ENCODE peak calls at places on chromosomes 2 and 18, in six cellular contexts. J, F, G, C, X and A are unnamed samples.

GRCh38 chr2:168821577-168821976 is 19.1 kb downstream of the NOSTRIN start:
- DNase-seq in G (no peak), X (no peak), J (no peak), F (no peak), C (no peak), A (no peak)

GRCh38 chr2:71453404-71454220 is at the start of gene DYSF:
- DNase-seq in J (peak; percentile 37), F (peak; percentile 47), X (peak; percentile 91), C (peak; percentile 59), G (peak; percentile 17), A (peak; percentile 85)

GRCh38 chr2:33344230-33344629 is 132.2 kb upstream of the RASGRP3 start:
- DNase-seq in F (no peak), J (no peak), G (no peak), X (no peak), C (no peak), A (no peak)

GRCh38 chr2:18934886-18935285 is 345.5 kb upstream of the NT5C1B start:
- DNase-seq in G (peak; percentile 17), J (no peak), C (no peak), F (no peak), X (no peak), A (no peak)

GRCh38 chr2:110960281-110960680 is 160.4 kb upstream of the BCL2L11 start:
- DNase-seq in F (no peak), G (no peak), C (no peak), X (no peak), J (no peak), A (no peak)

GRCh38 chr18:80132196-80132812 is 23.2 kb downstream of the ADNP2 start:
- DNase-seq in C (no peak), F (no peak), X (no peak), G (no peak), J (no peak), A (no peak)

GRCh38 chr2:104109356-104109755 is 744.6 kb upstream of the POU3F3 start:
- DNase-seq in J (no peak), C (no peak), F (no peak), X (no peak), G (no peak), A (no peak)

GRCh38 chr2:28063492-28063962 is 173.0 kb downstream of the BABAM2 start:
- DNase-seq in J (no peak), G (no peak), X (no peak), F (no peak), C (no peak), A (no peak)

GRCh38 chr18:41751652-41752051 is 203.4 kb upstream of the PIK3C3 start:
- DNase-seq in X (no peak), F (no peak), J (no peak), C (no peak), G (no peak), A (no peak)

GRCh38 chr2:166563894-166564293 is 69.8 kb upstream of the SCN7A start:
- DNase-seq in J (no peak), X (no peak), G (no peak), C (no peak), F (no peak), A (no peak)

GRCh38 chr18:49884465-49884864 is 71.1 kb upstream of the ACAA2 start:
- DNase-seq in X (no peak), F (no peak), J (no peak), C (no peak), G (no peak), A (no peak)

GRCh38 chr2:33275689-33276444 is 200.6 kb upstream of the RASGRP3 start:
- DNase-seq in X (peak; percentile 19), C (no peak), J (peak; percentile 97), G (peak; percentile 96), F (no peak), A (no peak)

GRCh38 chr2:70124983-70125480 is 37.8 kb downstream of the PCBP1 start:
- DNase-seq in F (no peak), C (no peak), G (peak; percentile 31), J (peak; percentile 72), X (peak; percentile 66), A (peak; percentile 66)

GRCh38 chr2:15058015-15058414 is 425.5 kb downstream of the LRATD1 start:
- DNase-seq in F (no peak), C (no peak), X (peak; percentile 32), J (no peak), G (no peak), A (no peak)

GRCh38 chr18:49016648-49017539 is 66.1 kb upstream of the SMAD7 start:
- DNase-seq in G (peak; percentile 83), X (peak; percentile 81), F (peak; percentile 67), J (peak; percentile 90), C (peak; percentile 40), A (peak; percentile 76)

GRCh38 chr18:1094408-1094807 is 189.7 kb downstream of the ADCYAP1 start:
- DNase-seq in G (no peak), X (no peak), F (no peak), C (no peak), J (peak; percentile 23), A (no peak)

GRCh38 chr2:127593228-127594115 is 52.5 kb upstream of the GPR17 start:
- DNase-seq in X (no peak), C (no peak), J (no peak), F (no peak), G (no peak), A (no peak)

GRCh38 chr2:145687445-145688104 is 1167.7 kb upstream of the ZEB2 start:
- DNase-seq in F (peak; percentile 5), J (no peak), C (no peak), G (peak; percentile 21), X (no peak), A (peak; percentile 28)
- H4K8ac ChIP-seq in F (no peak overlapping the region), J (no peak overlapping the region), C (no peak overlapping the region), G (no peak overlapping the region), X (no peak overlapping the region), A (no peak overlapping the region)

GRCh38 chr2:106181064-106181463 is 13.0 kb downstream of the UXS1 start:
- DNase-seq in X (no peak), J (no peak), C (no peak), G (no peak), F (no peak), A (no peak)
- H3K14ac ChIP-seq in X (no peak overlapping the region), J (no peak overlapping the region), C (no peak overlapping the region), G (no peak overlapping the region), F (no peak overlapping the region), A (no peak overlapping the region)

GRCh38 chr2:221478106-221478863 is 93.8 kb downstream of the EPHA4 start:
- DNase-seq in G (peak; percentile 28), J (peak; percentile 12), C (no peak), X (peak; percentile 21), F (no peak), A (peak; percentile 47)
- H4K8ac ChIP-seq in G (no peak overlapping the region), J (peak overlapping the region; percentile 57), C (no peak overlapping the region), X (no peak overlapping the region), F (no peak overlapping the region), A (no peak overlapping the region)

GRCh38 chr2:236554629-236555282 is 14.9 kb upstream of the ACKR3 start:
- DNase-seq in X (no peak), C (no peak), J (no peak), F (no peak), G (no peak), A (no peak)
- H3K14ac ChIP-seq in X (no peak overlapping the region), C (no peak overlapping the region), J (no peak overlapping the region), F (no peak overlapping the region), G (no peak overlapping the region), A (no peak overlapping the region)

DNA sequence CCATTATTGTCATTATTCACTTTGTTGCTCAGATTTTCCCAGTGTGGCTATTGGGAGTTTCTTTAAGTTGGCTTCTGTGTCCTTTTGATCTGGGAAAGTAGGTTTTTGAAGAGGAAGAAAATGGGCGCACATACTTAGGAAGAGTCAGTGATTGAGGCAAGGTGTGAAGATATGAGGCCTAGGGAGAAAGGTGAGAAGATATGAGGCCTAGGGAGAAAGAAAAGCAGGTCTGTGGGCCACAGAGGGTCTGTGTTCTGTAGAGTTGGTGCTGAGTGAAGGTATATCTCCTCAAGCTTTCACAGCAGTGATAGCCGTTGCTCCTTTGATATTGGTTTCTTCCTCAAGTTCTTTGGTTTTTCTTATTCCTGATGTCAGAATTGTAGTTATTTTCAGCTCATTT is 126.2 kb downstream of the AGPS start:
- DNase-seq in G (no peak), C (no peak), F (no peak), J (no peak), X (no peak), A (no peak)
- H4K8ac ChIP-seq in G (no peak overlapping the region), C (no peak overlapping the region), F (no peak overlapping the region), J (no peak overlapping the region), X (no peak overlapping the region), A (no peak overlapping the region)